ENCODE peak calls at places on chromosome 2, in ten cellular contexts. C, L, J, P, U, F, M, S, Y and I are unnamed samples.

GRCh38 chr2:127778447-127778846 is 32.5 kb downstream of the WDR33 start:
- DNase-seq in C (no peak), L (no peak), J (no peak), P (no peak), U (no peak), F (no peak), M (no peak), S (no peak), Y (no peak), I (no peak)

GRCh38 chr2:238528953-238529781 is 102.4 kb downstream of the ASB1 start:
- DNase-seq in C (no peak), L (no peak), J (no peak), P (no peak), U (peak; percentile 55), F (no peak), M (no peak), S (peak; percentile 45), Y (no peak), I (no peak)

GRCh38 chr2:64595397-64596160 is 58.1 kb downstream of the SERTAD2 start:
- DNase-seq in C (no peak), L (no peak), J (no peak), P (no peak), U (peak; percentile 20), F (no peak), M (no peak), S (no peak), Y (no peak), I (no peak)

GRCh38 chr2:239509388-239510143 is 108.7 kb upstream of the HDAC4 start:
- DNase-seq in C (no peak), L (no peak), J (no peak), P (no peak), U (no peak), F (no peak), M (no peak), S (no peak), Y (no peak), I (no peak)

GRCh38 chr2:18169121-18169786 is 290.8 kb downstream of the KCNS3 start:
- DNase-seq in C (no peak), L (no peak), J (no peak), P (no peak), U (peak; percentile 39), F (no peak), M (no peak), S (no peak), Y (no peak), I (no peak)

GRCh38 chr2:127874378-127875271 is 11.1 kb downstream of the AMMECR1L start:
- DNase-seq in C (no peak), L (no peak), J (peak; percentile 40), P (no peak), U (no peak), F (no peak), M (no peak), S (no peak), Y (no peak), I (no peak)

GRCh38 chr2:197915548-197916265 is 111.3 kb downstream of the PLCL1 start:
- DNase-seq in C (no peak), L (no peak), J (no peak), P (no peak), U (peak; percentile 65), F (no peak), M (no peak), S (no peak), Y (no peak), I (no peak)

GRCh38 chr2:23230885-23231284 is 154.1 kb upstream of the KLHL29 start:
- DNase-seq in C (no peak), L (no peak), J (no peak), P (no peak), U (no peak), F (no peak), M (no peak), S (no peak), Y (no peak), I (no peak)

GRCh38 chr2:97950329-97951154 is 45.2 kb downstream of the TMEM131 start:
- DNase-seq in C (no peak), L (no peak), J (no peak), P (no peak), U (peak; percentile 93), F (no peak), M (no peak), S (peak; percentile 50), Y (no peak), I (no peak)

GRCh38 chr2:29880084-29880483 is 41.3 kb downstream of the ALK start:
- DNase-seq in C (no peak), L (no peak), J (no peak), P (no peak), U (no peak), F (no peak), M (no peak), S (no peak), Y (no peak), I (no peak)

GRCh38 chr2:57278451-57278850 is 768.2 kb upstream of the VRK2 start:
- DNase-seq in C (no peak), L (no peak), J (no peak), P (no peak), U (no peak), F (no peak), M (no peak), S (no peak), Y (no peak), I (no peak)

GRCh38 chr2:237154894-237155851 is 69.5 kb downstream of the COPS8 start:
- DNase-seq in C (no peak), L (no peak), J (peak; percentile 5), P (no peak), U (no peak), F (no peak), M (no peak), S (no peak), Y (no peak), I (no peak)

GRCh38 chr2:44949329-44950151 is 8.0 kb downstream of the SIX3 start:
- DNase-seq in C (no peak), L (no peak), J (no peak), P (no peak), U (peak; percentile 75), F (no peak), M (no peak), S (no peak), Y (no peak), I (no peak)

GRCh38 chr2:238846503-238847431 is 1.1 kb upstream of the TWIST2 start:
- DNase-seq in C (no peak), L (no peak), J (no peak), P (no peak), U (peak; percentile 49), F (no peak), M (no peak), S (no peak), Y (no peak), I (no peak)

GRCh38 chr2:189304360-189304759 is 124.8 kb upstream of the COL5A2 start:
- DNase-seq in C (no peak), L (peak; percentile 45), J (peak; percentile 79), P (no peak), U (no peak), F (peak; percentile 3), M (no peak), S (no peak), Y (peak; percentile 3), I (no peak)

GRCh38 chr2:22855761-22856184 is 529.2 kb upstream of the KLHL29 start:
- DNase-seq in C (no peak), L (no peak), J (no peak), P (no peak), U (no peak), F (no peak), M (no peak), S (no peak), Y (no peak), I (no peak)

GRCh38 chr2:168853471-168853870 is 36.8 kb downstream of the SPC25 start:
- DNase-seq in C (no peak), L (no peak), J (no peak), P (no peak), U (no peak), F (no peak), M (no peak), S (no peak), Y (no peak), I (no peak)

GRCh38 chr2:124908411-124908810 is 883.3 kb downstream of the CNTNAP5 start:
- DNase-seq in C (no peak), L (no peak), J (no peak), P (no peak), U (peak; percentile 1), F (no peak), M (no peak), S (no peak), Y (no peak), I (no peak)

GRCh38 chr2:65061910-65062339 is 5.7 kb downstream of the CEP68 start:
- DNase-seq in C (no peak), L (no peak), J (no peak), P (no peak), U (no peak), F (no peak), M (no peak), S (no peak), Y (no peak), I (no peak)

GRCh38 chr2:71534786-71535185 is 81.4 kb downstream of the DYSF start:
- DNase-seq in C (no peak), L (no peak), J (no peak), P (no peak), U (no peak), F (no peak), M (no peak), S (no peak), Y (no peak), I (no peak)

GRCh38 chr2:85585781-85586105 is 1.5 kb downstream of the VAMP5 start:
- DNase-seq in C (no peak), L (no peak), J (peak; percentile 10), P (no peak), U (no peak), F (no peak), M (no peak), S (no peak), Y (no peak), I (no peak)

GRCh38 chr2:145543155-145543554 is 1023.2 kb upstream of the ZEB2 start:
- DNase-seq in C (no peak), L (no peak), J (no peak), P (no peak), U (no peak), F (no peak), M (no peak), S (no peak), Y (no peak), I (no peak)